ENCODE peak calls at places on chromosomes 2 and 18, in seven cellular contexts. One of them, this sample, is unnamed.

GRCh38 chr2:158099716-158100115 is 2.0 kb upstream of the UPP2 start:
- DNase-seq in thyroid gland: peak; percentile 12
- DNase-seq in lower leg skin: no peak
- DNase-seq in astrocyte of the spinal cord: peak; percentile 10
- DNase-seq in CD8-positive, alpha-beta T cell: no peak
- DNase-seq in GM12878: no peak
- DNase-seq in heart right ventricle: no peak
- DNase-seq in this sample: no peak

GRCh38 chr2:185291035-185291647 is 447.5 kb upstream of the FSIP2 start:
- DNase-seq in heart right ventricle: no peak
- DNase-seq in GM12878: no peak
- DNase-seq in astrocyte of the spinal cord: peak; percentile 50
- DNase-seq in thyroid gland: peak; percentile 46
- DNase-seq in CD8-positive, alpha-beta T cell: no peak
- DNase-seq in lower leg skin: no peak
- DNase-seq in this sample: peak; percentile 71

GRCh38 chr2:85810376-85811172 is 56.8 kb downstream of the ATOH8 start:
- DNase-seq in thyroid gland: peak; percentile 78
- DNase-seq in lower leg skin: peak; percentile 74
- DNase-seq in astrocyte of the spinal cord: no peak
- DNase-seq in GM12878: no peak
- DNase-seq in CD8-positive, alpha-beta T cell: no peak
- DNase-seq in heart right ventricle: no peak
- DNase-seq in this sample: no peak

GRCh38 chr2:222783592-222783991 is 77.2 kb upstream of the ACSL3 start:
- DNase-seq in lower leg skin: no peak
- DNase-seq in heart right ventricle: no peak
- DNase-seq in astrocyte of the spinal cord: no peak
- DNase-seq in thyroid gland: no peak
- DNase-seq in GM12878: no peak
- DNase-seq in CD8-positive, alpha-beta T cell: no peak
- DNase-seq in this sample: no peak

GRCh38 chr18:41744664-41745063 is 210.4 kb upstream of the PIK3C3 start:
- DNase-seq in thyroid gland: no peak
- DNase-seq in astrocyte of the spinal cord: no peak
- DNase-seq in heart right ventricle: no peak
- DNase-seq in GM12878: no peak
- DNase-seq in CD8-positive, alpha-beta T cell: no peak
- DNase-seq in lower leg skin: no peak
- DNase-seq in this sample: no peak

GRCh38 chr2:88874063-88874657 is 182.7 kb downstream of the RPIA start:
- DNase-seq in astrocyte of the spinal cord: peak; percentile 65
- DNase-seq in thyroid gland: peak; percentile 29
- DNase-seq in GM12878: no peak
- DNase-seq in lower leg skin: no peak
- DNase-seq in heart right ventricle: peak; percentile 47
- DNase-seq in CD8-positive, alpha-beta T cell: peak; percentile 16
- DNase-seq in this sample: peak; percentile 63

GRCh38 chr2:234029150-234029733 is 21.3 kb upstream of the SPP2 start:
- DNase-seq in thyroid gland: no peak
- DNase-seq in astrocyte of the spinal cord: peak; percentile 15
- DNase-seq in lower leg skin: no peak
- DNase-seq in CD8-positive, alpha-beta T cell: no peak
- DNase-seq in heart right ventricle: no peak
- DNase-seq in GM12878: no peak
- DNase-seq in this sample: no peak

GRCh38 chr2:32719933-32720716 is 92.3 kb downstream of the TTC27 start:
- DNase-seq in thyroid gland: no peak
- DNase-seq in CD8-positive, alpha-beta T cell: no peak
- DNase-seq in GM12878: no peak
- DNase-seq in astrocyte of the spinal cord: no peak
- DNase-seq in lower leg skin: no peak
- DNase-seq in heart right ventricle: peak; percentile 14
- DNase-seq in this sample: no peak

GRCh38 chr2:100019499-100019898 is 122.9 kb downstream of the AFF3 start:
- DNase-seq in astrocyte of the spinal cord: no peak
- DNase-seq in lower leg skin: no peak
- DNase-seq in GM12878: no peak
- DNase-seq in CD8-positive, alpha-beta T cell: no peak
- DNase-seq in heart right ventricle: no peak
- DNase-seq in thyroid gland: no peak
- DNase-seq in this sample: no peak
- TF ChIP-seq CTCF in astrocyte of the spinal cord: no peak
- TF ChIP-seq CTCF in lower leg skin: no peak
- TF ChIP-seq CTCF in GM12878: no peak
- TF ChIP-seq CTCF in CD8-positive, alpha-beta T cell: no peak
- TF ChIP-seq CTCF in heart right ventricle: no peak
- TF ChIP-seq CTCF in thyroid gland: no peak
- TF ChIP-seq CTCF in this sample: no peak

DNA sequence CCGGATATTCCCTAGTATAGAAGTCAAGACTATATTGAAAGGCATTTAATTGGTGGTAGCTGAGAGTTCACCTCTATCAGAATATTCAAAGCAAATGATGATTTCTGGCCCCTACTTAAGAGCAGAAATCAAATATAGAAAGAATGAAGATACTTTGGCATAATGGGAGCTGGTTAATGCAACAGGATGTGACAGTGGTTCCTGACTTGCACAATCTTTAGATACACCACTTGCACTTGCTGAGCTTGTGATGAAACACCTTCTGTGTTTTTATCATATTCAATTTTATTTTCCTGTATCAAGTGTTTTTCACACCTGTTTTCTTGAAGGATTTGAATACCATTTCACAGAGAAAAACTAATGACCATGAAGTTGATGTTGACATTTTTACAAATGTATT is 124.1 kb upstream of the CDH19 start:
- DNase-seq in CD8-positive, alpha-beta T cell: no peak
- DNase-seq in thyroid gland: no peak
- DNase-seq in lower leg skin: no peak
- DNase-seq in heart right ventricle: no peak
- DNase-seq in GM12878: no peak
- DNase-seq in astrocyte of the spinal cord: no peak
- DNase-seq in this sample: no peak
- H3K4me3 ChIP-seq in CD8-positive, alpha-beta T cell: no peak overlapping the region
- H3K4me3 ChIP-seq in thyroid gland: no peak overlapping the region
- H3K4me3 ChIP-seq in lower leg skin: no peak overlapping the region
- H3K4me3 ChIP-seq in heart right ventricle: no peak overlapping the region
- H3K4me3 ChIP-seq in GM12878: no peak overlapping the region
- H3K4me3 ChIP-seq in astrocyte of the spinal cord: no peak overlapping the region
- H3K4me3 ChIP-seq in this sample: no peak overlapping the region

GRCh38 chr2:97774425-97774824 is 61.0 kb downstream of the ZAP70 start:
- DNase-seq in CD8-positive, alpha-beta T cell: no peak
- DNase-seq in thyroid gland: no peak
- DNase-seq in astrocyte of the spinal cord: no peak
- DNase-seq in lower leg skin: no peak
- DNase-seq in GM12878: no peak
- DNase-seq in heart right ventricle: no peak
- DNase-seq in this sample: no peak
- TF ChIP-seq CTCF in CD8-positive, alpha-beta T cell: no peak
- TF ChIP-seq CTCF in thyroid gland: peak; percentile 4
- TF ChIP-seq CTCF in astrocyte of the spinal cord: peak; percentile 52
- TF ChIP-seq CTCF in lower leg skin: no peak
- TF ChIP-seq CTCF in GM12878: peak; percentile 18
- TF ChIP-seq CTCF in heart right ventricle: peak; percentile 54
- TF ChIP-seq CTCF in this sample: peak; percentile 46

DNA sequence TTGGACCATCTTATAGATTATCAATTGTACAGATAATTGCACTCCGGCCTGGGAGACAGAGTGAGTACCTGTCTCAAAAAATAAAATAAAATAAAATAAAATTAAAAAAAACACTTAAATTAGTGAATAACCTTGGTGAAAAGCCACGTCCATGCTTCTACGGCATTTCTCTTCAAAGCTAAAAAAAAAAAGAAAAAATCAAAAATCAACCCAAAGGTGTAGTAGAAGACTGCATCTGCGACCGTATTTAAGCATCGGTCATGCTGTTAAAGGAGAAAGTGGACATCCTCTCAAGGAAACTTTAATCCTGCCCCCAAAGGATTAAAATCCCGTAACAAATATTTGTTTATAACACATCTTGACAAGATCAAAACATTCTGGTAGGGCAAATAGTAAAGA is 350 bp upstream of the RNF138 start:
- DNase-seq in CD8-positive, alpha-beta T cell: no peak
- DNase-seq in heart right ventricle: no peak
- DNase-seq in thyroid gland: no peak
- DNase-seq in GM12878: no peak
- DNase-seq in astrocyte of the spinal cord: no peak
- DNase-seq in lower leg skin: no peak
- DNase-seq in this sample: no peak
- H3K4me3 ChIP-seq in CD8-positive, alpha-beta T cell: peak overlapping the region; percentile 95
- H3K4me3 ChIP-seq in heart right ventricle: peak overlapping the region; percentile 74
- H3K4me3 ChIP-seq in thyroid gland: peak overlapping the region; percentile 88
- H3K4me3 ChIP-seq in GM12878: peak overlapping the region; percentile 67
- H3K4me3 ChIP-seq in astrocyte of the spinal cord: peak overlapping the region; percentile 60
- H3K4me3 ChIP-seq in lower leg skin: no peak overlapping the region
- H3K4me3 ChIP-seq in this sample: peak overlapping the region; percentile 78

GRCh38 chr2:236561874-236562273 is 7.8 kb upstream of the ACKR3 start:
- DNase-seq in heart right ventricle: no peak
- DNase-seq in CD8-positive, alpha-beta T cell: no peak
- DNase-seq in GM12878: no peak
- DNase-seq in thyroid gland: no peak
- DNase-seq in astrocyte of the spinal cord: no peak
- DNase-seq in lower leg skin: no peak
- DNase-seq in this sample: no peak

GRCh38 chr2:236563953-236564352 is 5.7 kb upstream of the ACKR3 start:
- DNase-seq in GM12878: no peak
- DNase-seq in CD8-positive, alpha-beta T cell: no peak
- DNase-seq in lower leg skin: no peak
- DNase-seq in thyroid gland: no peak
- DNase-seq in astrocyte of the spinal cord: no peak
- DNase-seq in heart right ventricle: no peak
- DNase-seq in this sample: no peak

GRCh38 chr2:236565225-236565624 is 4.4 kb upstream of the ACKR3 start:
- DNase-seq in thyroid gland: no peak
- DNase-seq in heart right ventricle: no peak
- DNase-seq in lower leg skin: no peak
- DNase-seq in CD8-positive, alpha-beta T cell: no peak
- DNase-seq in GM12878: no peak
- DNase-seq in astrocyte of the spinal cord: no peak
- DNase-seq in this sample: no peak

GRCh38 chr2:236558999-236559978 is 10.3 kb upstream of the ACKR3 start:
- DNase-seq in thyroid gland: no peak
- DNase-seq in CD8-positive, alpha-beta T cell: no peak
- DNase-seq in heart right ventricle: no peak
- DNase-seq in astrocyte of the spinal cord: no peak
- DNase-seq in lower leg skin: no peak
- DNase-seq in GM12878: no peak
- DNase-seq in this sample: peak; percentile 59

DNA sequence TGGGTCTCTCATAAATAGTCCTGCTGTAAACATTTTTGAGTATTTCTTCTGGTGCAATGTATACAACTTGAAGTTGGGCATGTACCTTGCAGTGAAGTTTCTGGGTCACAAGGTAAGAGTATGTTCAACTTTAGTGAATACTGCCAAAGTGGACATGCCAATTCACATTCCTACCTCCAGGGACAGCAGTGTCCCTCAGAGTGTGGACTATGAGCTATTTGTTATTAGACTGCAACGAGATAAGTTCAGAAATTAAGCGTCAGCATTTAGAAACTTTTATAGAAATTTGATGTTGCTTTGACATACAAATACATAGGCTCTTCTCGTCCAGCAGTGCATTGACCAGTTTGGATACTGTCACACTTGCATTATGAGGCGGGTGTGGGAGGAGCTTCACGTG is 7.2 kb upstream of the ACKR3 start:
- DNase-seq in heart right ventricle: no peak
- DNase-seq in astrocyte of the spinal cord: no peak
- DNase-seq in CD8-positive, alpha-beta T cell: no peak
- DNase-seq in GM12878: no peak
- DNase-seq in lower leg skin: no peak
- DNase-seq in thyroid gland: peak; percentile 71
- DNase-seq in this sample: no peak
- TF ChIP-seq CTCF in heart right ventricle: peak; percentile 79
- TF ChIP-seq CTCF in astrocyte of the spinal cord: peak; percentile 53
- TF ChIP-seq CTCF in CD8-positive, alpha-beta T cell: no peak
- TF ChIP-seq CTCF in GM12878: no peak
- TF ChIP-seq CTCF in lower leg skin: no peak
- TF ChIP-seq CTCF in thyroid gland: peak; percentile 84
- TF ChIP-seq CTCF in this sample: no peak

DNA sequence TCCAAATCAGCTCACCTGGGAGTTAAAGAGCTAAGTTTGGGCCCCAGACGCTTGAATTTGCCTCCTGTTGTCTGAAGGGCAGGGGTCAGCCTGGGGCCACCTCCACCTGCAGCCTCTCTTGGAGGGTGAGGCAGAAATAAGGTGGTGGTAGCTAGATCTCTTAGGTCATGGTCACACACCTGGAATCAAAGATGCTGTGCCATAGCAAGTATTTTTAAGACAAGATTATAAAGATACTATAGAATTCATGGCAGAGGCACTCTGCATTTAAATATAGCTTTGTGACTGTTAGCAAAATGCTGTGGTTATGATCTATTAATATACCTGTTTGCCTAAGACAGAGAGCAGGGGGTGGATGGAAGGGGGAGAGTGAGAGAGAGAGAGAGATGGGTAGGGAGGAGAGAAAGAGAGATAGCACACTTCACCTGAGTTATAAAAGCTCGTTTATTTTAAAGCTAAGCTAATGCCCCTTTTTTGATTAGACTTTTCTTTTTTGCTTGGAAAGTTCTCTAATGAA is 242.7 kb downstream of the TMEM182 start:
- DNase-seq in astrocyte of the spinal cord: no peak
- DNase-seq in thyroid gland: no peak
- DNase-seq in CD8-positive, alpha-beta T cell: no peak
- DNase-seq in heart right ventricle: no peak
- DNase-seq in lower leg skin: no peak
- DNase-seq in GM12878: no peak
- DNase-seq in this sample: no peak
- H3K4me3 ChIP-seq in astrocyte of the spinal cord: no peak overlapping the region
- H3K4me3 ChIP-seq in thyroid gland: no peak overlapping the region
- H3K4me3 ChIP-seq in CD8-positive, alpha-beta T cell: no peak overlapping the region
- H3K4me3 ChIP-seq in heart right ventricle: no peak overlapping the region
- H3K4me3 ChIP-seq in lower leg skin: no peak overlapping the region
- H3K4me3 ChIP-seq in GM12878: no peak overlapping the region
- H3K4me3 ChIP-seq in this sample: no peak overlapping the region